ENCODE peak calls at places on chromosomes 5 and 9, in nine cellular contexts. One of them, this sample, is unnamed.
A peak's percentile ranks its signal among the peaks of the same experiment; 100 is the strongest.

GRCh38 chr5:61275841-61276240 is 56.2 kb upstream of the ZSWIM6 start:
- DNase-seq in ascending aorta: peak; percentile 59
- DNase-seq in GM13977: no peak
- DNase-seq in endothelial cell: peak; percentile 33
- DNase-seq in MCF 10A: peak; percentile 80
- DNase-seq in adrenal gland: peak; percentile 85
- DNase-seq in pancreas: no peak
- DNase-seq in fibroblast of the aortic adventitia: peak; percentile 73
- DNase-seq in GM13976: no peak
- DNase-seq in this sample: peak; percentile 15

GRCh38 chr5:50595199-50595598 is 71.2 kb upstream of the PARP8 start:
- DNase-seq in ascending aorta: no peak
- DNase-seq in GM13977: no peak
- DNase-seq in endothelial cell: no peak
- DNase-seq in MCF 10A: peak; percentile 10
- DNase-seq in adrenal gland: no peak
- DNase-seq in pancreas: no peak
- DNase-seq in fibroblast of the aortic adventitia: peak; percentile 93
- DNase-seq in GM13976: no peak
- DNase-seq in this sample: no peak

GRCh38 chr9:135260221-135260620 is 172.8 kb downstream of the OLFM1 start:
- DNase-seq in ascending aorta: no peak
- DNase-seq in GM13977: no peak
- DNase-seq in endothelial cell: no peak
- DNase-seq in MCF 10A: no peak
- DNase-seq in adrenal gland: no peak
- DNase-seq in pancreas: no peak
- DNase-seq in fibroblast of the aortic adventitia: no peak
- DNase-seq in GM13976: no peak
- DNase-seq in this sample: no peak

GRCh38 chr5:38719916-38720315 is 125.9 kb upstream of the OSMR start:
- DNase-seq in ascending aorta: no peak
- DNase-seq in GM13977: no peak
- DNase-seq in endothelial cell: no peak
- DNase-seq in MCF 10A: peak; percentile 37
- DNase-seq in adrenal gland: no peak
- DNase-seq in pancreas: no peak
- DNase-seq in fibroblast of the aortic adventitia: no peak
- DNase-seq in GM13976: no peak
- DNase-seq in this sample: no peak

GRCh38 chr5:53430618-53431252 is 49.7 kb upstream of the FST start:
- DNase-seq in ascending aorta: no peak
- DNase-seq in GM13977: no peak
- DNase-seq in endothelial cell: no peak
- DNase-seq in MCF 10A: peak; percentile 69
- DNase-seq in adrenal gland: no peak
- DNase-seq in pancreas: no peak
- DNase-seq in fibroblast of the aortic adventitia: peak; percentile 86
- DNase-seq in GM13976: no peak
- DNase-seq in this sample: no peak

GRCh38 chr9:105050296-105050695 is 122.3 kb upstream of the ABCA1 start:
- DNase-seq in ascending aorta: no peak
- DNase-seq in GM13977: no peak
- DNase-seq in endothelial cell: no peak
- DNase-seq in MCF 10A: no peak
- DNase-seq in adrenal gland: no peak
- DNase-seq in pancreas: no peak
- DNase-seq in fibroblast of the aortic adventitia: peak; percentile 34
- DNase-seq in GM13976: no peak
- DNase-seq in this sample: no peak

GRCh38 chr9:108443741-108444140 is 412.0 kb downstream of the ACTL7B start:
- DNase-seq in ascending aorta: no peak
- DNase-seq in GM13977: no peak
- DNase-seq in endothelial cell: no peak
- DNase-seq in MCF 10A: peak; percentile 26
- DNase-seq in adrenal gland: no peak
- DNase-seq in pancreas: no peak
- DNase-seq in fibroblast of the aortic adventitia: peak; percentile 81
- DNase-seq in GM13976: no peak
- DNase-seq in this sample: no peak

GRCh38 chr9:125633116-125633743 is 73.8 kb downstream of the MAPKAP1 start:
- DNase-seq in ascending aorta: no peak
- DNase-seq in GM13977: no peak
- DNase-seq in endothelial cell: no peak
- DNase-seq in MCF 10A: peak; percentile 36
- DNase-seq in adrenal gland: no peak
- DNase-seq in pancreas: no peak
- DNase-seq in fibroblast of the aortic adventitia: peak; percentile 25
- DNase-seq in GM13976: no peak
- DNase-seq in this sample: no peak

GRCh38 chr9:99819123-99819483 is 2.6 kb upstream of the NR4A3 start:
- DNase-seq in ascending aorta: no peak
- DNase-seq in GM13977: no peak
- DNase-seq in endothelial cell: no peak
- DNase-seq in MCF 10A: no peak
- DNase-seq in adrenal gland: no peak
- DNase-seq in pancreas: no peak
- DNase-seq in fibroblast of the aortic adventitia: no peak
- DNase-seq in GM13976: no peak
- DNase-seq in this sample: peak; percentile 97

GRCh38 chr5:120609570-120609969 is 145.5 kb downstream of the PRR16 start:
- DNase-seq in ascending aorta: no peak
- DNase-seq in GM13977: no peak
- DNase-seq in endothelial cell: no peak
- DNase-seq in MCF 10A: peak; percentile 36
- DNase-seq in adrenal gland: no peak
- DNase-seq in pancreas: no peak
- DNase-seq in fibroblast of the aortic adventitia: peak; percentile 16
- DNase-seq in GM13976: no peak
- DNase-seq in this sample: no peak

GRCh38 chr9:88641471-88642240 is 106.7 kb downstream of the NXNL2 start:
- DNase-seq in ascending aorta: no peak
- DNase-seq in GM13977: no peak
- DNase-seq in endothelial cell: no peak
- DNase-seq in MCF 10A: no peak
- DNase-seq in adrenal gland: no peak
- DNase-seq in pancreas: no peak
- DNase-seq in fibroblast of the aortic adventitia: no peak
- DNase-seq in GM13976: no peak
- DNase-seq in this sample: no peak

GRCh38 chr5:180463216-180463900 is 30.8 kb upstream of the CNOT6 start:
- DNase-seq in ascending aorta: no peak
- DNase-seq in GM13977: no peak
- DNase-seq in endothelial cell: no peak
- DNase-seq in MCF 10A: no peak
- DNase-seq in adrenal gland: no peak
- DNase-seq in pancreas: no peak
- DNase-seq in fibroblast of the aortic adventitia: no peak
- DNase-seq in GM13976: no peak
- DNase-seq in this sample: no peak

GRCh38 chr5:137847699-137848098 is 20.0 kb upstream of the MYOT start:
- DNase-seq in ascending aorta: no peak
- DNase-seq in GM13977: peak; percentile 29
- DNase-seq in endothelial cell: no peak
- DNase-seq in MCF 10A: no peak
- DNase-seq in adrenal gland: peak; percentile 60
- DNase-seq in pancreas: no peak
- DNase-seq in fibroblast of the aortic adventitia: no peak
- DNase-seq in GM13976: peak; percentile 40
- DNase-seq in this sample: no peak

GRCh38 chr9:136762915-136763648 is 1.2 kb downstream of the LCN15 start:
- DNase-seq in ascending aorta: no peak
- DNase-seq in GM13977: peak; percentile 4
- DNase-seq in endothelial cell: peak; percentile 71
- DNase-seq in MCF 10A: peak; percentile 14
- DNase-seq in adrenal gland: no peak
- DNase-seq in pancreas: peak; percentile 58
- DNase-seq in fibroblast of the aortic adventitia: no peak
- DNase-seq in GM13976: peak; percentile 78
- DNase-seq in this sample: peak; percentile 72

GRCh38 chr5:132777209-132778069 is at the start of gene SEPTIN8:
- DNase-seq in ascending aorta: no peak
- DNase-seq in GM13977: peak; percentile 90
- DNase-seq in endothelial cell: peak; percentile 49
- DNase-seq in MCF 10A: peak; percentile 55
- DNase-seq in adrenal gland: peak; percentile 61
- DNase-seq in pancreas: peak; percentile 83
- DNase-seq in fibroblast of the aortic adventitia: peak; percentile 38
- DNase-seq in GM13976: peak; percentile 86
- DNase-seq in this sample: peak; percentile 52

GRCh38 chr5:109823597-109823996 is 133.9 kb downstream of the MAN2A1 start:
- DNase-seq in ascending aorta: no peak
- DNase-seq in GM13977: no peak
- DNase-seq in endothelial cell: no peak
- DNase-seq in MCF 10A: peak; percentile 57
- DNase-seq in adrenal gland: no peak
- DNase-seq in pancreas: no peak
- DNase-seq in fibroblast of the aortic adventitia: peak; percentile 14
- DNase-seq in GM13976: no peak
- DNase-seq in this sample: no peak

GRCh38 chr5:170755679-170756456 is 27.7 kb upstream of the GABRP start:
- DNase-seq in ascending aorta: no peak
- DNase-seq in GM13977: no peak
- DNase-seq in endothelial cell: no peak
- DNase-seq in MCF 10A: peak; percentile 97
- DNase-seq in adrenal gland: no peak
- DNase-seq in pancreas: no peak
- DNase-seq in fibroblast of the aortic adventitia: no peak
- DNase-seq in GM13976: no peak
- DNase-seq in this sample: no peak

GRCh38 chr5:135036405-135036804 is 2.4 kb upstream of the PITX1 start:
- DNase-seq in ascending aorta: no peak
- DNase-seq in GM13977: no peak
- DNase-seq in endothelial cell: no peak
- DNase-seq in MCF 10A: no peak
- DNase-seq in adrenal gland: no peak
- DNase-seq in pancreas: no peak
- DNase-seq in fibroblast of the aortic adventitia: no peak
- DNase-seq in GM13976: no peak
- DNase-seq in this sample: no peak

GRCh38 chr9:6910032-6910431 is 152.3 kb downstream of the KDM4C start:
- DNase-seq in ascending aorta: no peak
- DNase-seq in GM13977: no peak
- DNase-seq in endothelial cell: no peak
- DNase-seq in MCF 10A: peak; percentile 33
- DNase-seq in adrenal gland: no peak
- DNase-seq in pancreas: no peak
- DNase-seq in fibroblast of the aortic adventitia: peak; percentile 47
- DNase-seq in GM13976: no peak
- DNase-seq in this sample: no peak

GRCh38 chr9:2559212-2560152 is 62.1 kb upstream of the VLDLR start:
- DNase-seq in ascending aorta: peak; percentile 12
- DNase-seq in GM13977: no peak
- DNase-seq in endothelial cell: no peak
- DNase-seq in MCF 10A: peak; percentile 85
- DNase-seq in adrenal gland: peak; percentile 93
- DNase-seq in pancreas: peak; percentile 69
- DNase-seq in fibroblast of the aortic adventitia: peak; percentile 99
- DNase-seq in GM13976: no peak
- DNase-seq in this sample: no peak

DNA sequence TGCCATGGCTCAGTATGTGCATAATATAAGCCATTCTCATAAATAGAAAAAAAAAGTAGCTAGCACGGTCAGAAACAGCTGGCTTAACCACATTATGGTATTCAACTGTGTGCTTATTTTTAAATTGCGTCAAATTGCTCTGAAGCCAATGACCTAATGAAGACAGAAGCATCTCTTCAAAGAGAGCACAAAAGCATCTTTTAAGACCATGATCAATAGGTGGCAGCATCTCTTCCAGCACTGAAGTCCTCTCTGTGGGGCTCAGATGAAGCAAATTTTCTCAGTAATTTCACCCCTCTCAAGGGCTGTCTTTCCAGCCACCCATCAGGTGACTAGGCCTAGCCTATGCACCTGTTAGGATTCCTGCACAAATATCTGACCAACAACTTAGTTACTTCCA is 251.4 kb downstream of the GLIS3 start:
- DNase-seq in ascending aorta: no peak
- DNase-seq in GM13977: no peak
- DNase-seq in endothelial cell: no peak
- DNase-seq in MCF 10A: peak; percentile 45
- DNase-seq in adrenal gland: no peak
- DNase-seq in pancreas: no peak
- DNase-seq in fibroblast of the aortic adventitia: peak; percentile 60
- DNase-seq in GM13976: no peak
- DNase-seq in this sample: no peak
- TF ChIP-seq CTCF in ascending aorta: peak; percentile 35
- TF ChIP-seq CTCF in GM13977: no peak
- TF ChIP-seq CTCF in endothelial cell: no peak
- TF ChIP-seq CTCF in MCF 10A: peak; percentile 38
- TF ChIP-seq CTCF in adrenal gland: no peak
- TF ChIP-seq CTCF in pancreas: no peak
- TF ChIP-seq CTCF in fibroblast of the aortic adventitia: peak; percentile 58
- TF ChIP-seq CTCF in GM13976: no peak
- TF ChIP-seq CTCF in this sample: peak; percentile 28

GRCh38 chr5:81426347-81426746 is 32.4 kb upstream of the ACOT12 start:
- DNase-seq in ascending aorta: no peak
- DNase-seq in GM13977: no peak
- DNase-seq in endothelial cell: no peak
- DNase-seq in MCF 10A: no peak
- DNase-seq in adrenal gland: no peak
- DNase-seq in pancreas: no peak
- DNase-seq in fibroblast of the aortic adventitia: no peak
- DNase-seq in GM13976: no peak
- DNase-seq in this sample: no peak
- TF ChIP-seq CTCF in ascending aorta: no peak
- TF ChIP-seq CTCF in GM13977: no peak
- TF ChIP-seq CTCF in endothelial cell: no peak
- TF ChIP-seq CTCF in MCF 10A: no peak
- TF ChIP-seq CTCF in adrenal gland: no peak
- TF ChIP-seq CTCF in pancreas: no peak
- TF ChIP-seq CTCF in fibroblast of the aortic adventitia: no peak
- TF ChIP-seq CTCF in GM13976: no peak
- TF ChIP-seq CTCF in this sample: no peak

GRCh38 chr9:111037744-111038335 is 430 bp downstream of the LPAR1 start:
- DNase-seq in ascending aorta: no peak
- DNase-seq in GM13977: peak; percentile 70
- DNase-seq in endothelial cell: peak; percentile 68
- DNase-seq in MCF 10A: peak; percentile 11
- DNase-seq in adrenal gland: no peak
- DNase-seq in pancreas: peak; percentile 83
- DNase-seq in fibroblast of the aortic adventitia: peak; percentile 25
- DNase-seq in GM13976: peak; percentile 75
- DNase-seq in this sample: no peak
- TF ChIP-seq CTCF in ascending aorta: no peak
- TF ChIP-seq CTCF in GM13977: peak; percentile 46
- TF ChIP-seq CTCF in endothelial cell: peak; percentile 48
- TF ChIP-seq CTCF in MCF 10A: no peak
- TF ChIP-seq CTCF in adrenal gland: peak; percentile 13
- TF ChIP-seq CTCF in pancreas: no peak
- TF ChIP-seq CTCF in fibroblast of the aortic adventitia: peak; percentile 3
- TF ChIP-seq CTCF in GM13976: peak; percentile 36
- TF ChIP-seq CTCF in this sample: no peak

DNA sequence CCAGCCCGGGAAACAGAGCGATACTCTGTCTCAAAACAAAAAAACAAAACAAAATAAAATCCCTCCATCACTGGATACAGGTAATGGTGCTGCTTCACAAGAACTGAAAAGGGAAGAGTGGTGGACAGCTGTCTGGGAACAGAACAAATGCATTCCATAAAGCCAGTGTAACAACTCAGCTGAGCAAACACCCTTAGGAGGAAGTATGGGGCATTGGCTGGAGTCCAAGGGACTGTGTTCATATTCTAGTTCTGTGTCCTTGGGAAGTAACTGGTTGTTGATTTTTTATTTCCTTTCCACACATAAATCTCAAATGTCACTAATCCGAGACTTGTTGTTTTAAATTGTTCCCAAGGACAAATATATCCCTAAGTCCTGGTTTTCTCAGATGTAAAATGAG is 38.3 kb downstream of the HTR1A start:
- DNase-seq in ascending aorta: no peak
- DNase-seq in GM13977: no peak
- DNase-seq in endothelial cell: no peak
- DNase-seq in MCF 10A: peak; percentile 54
- DNase-seq in adrenal gland: no peak
- DNase-seq in pancreas: no peak
- DNase-seq in fibroblast of the aortic adventitia: no peak
- DNase-seq in GM13976: no peak
- DNase-seq in this sample: no peak
- TF ChIP-seq CTCF in ascending aorta: no peak
- TF ChIP-seq CTCF in GM13977: no peak
- TF ChIP-seq CTCF in endothelial cell: no peak
- TF ChIP-seq CTCF in MCF 10A: no peak
- TF ChIP-seq CTCF in adrenal gland: no peak
- TF ChIP-seq CTCF in pancreas: no peak
- TF ChIP-seq CTCF in fibroblast of the aortic adventitia: no peak
- TF ChIP-seq CTCF in GM13976: no peak
- TF ChIP-seq CTCF in this sample: no peak

This sample was measured in activated CD8-positive, alpha-beta T cell treated with anti-CD3 and anti-CD28 coated beads for 36 hours.